ENCODE peak calls at places on chromosomes 11 and 22, in five cellular contexts. F, B, V, T and L are unnamed samples.

GRCh38 chr22:21446827-21447690 is 20.1 kb upstream of the TMEM191C start:
- DNase-seq in V (peak), B (no peak), T (no peak), F (no peak), L (peak)

GRCh38 chr11:76076749-76077148 is 129.6 kb downstream of the WNT11 start:
- DNase-seq in B (no peak), V (no peak), T (no peak), F (no peak), L (no peak)

GRCh38 chr11:125313271-125314222 is 149.0 kb downstream of the PKNOX2 start:
- DNase-seq in T (no peak), F (peak), V (peak), B (peak), L (no peak)

GRCh38 chr22:17733484-17733883 is 40.8 kb downstream of the BID start:
- DNase-seq in V (no peak), B (no peak), F (no peak), T (no peak), L (no peak)

GRCh38 chr22:19629720-19630419 is 84.4 kb upstream of the SEPTIN5 start:
- DNase-seq in F (peak), B (peak), T (peak), V (peak), L (peak)

GRCh38 chr11:110947100-110947499 is 234.9 kb upstream of the ARHGAP20 start:
- DNase-seq in V (no peak), T (peak), B (no peak), F (no peak), L (no peak)

GRCh38 chr11:75797796-75798195 is 17.2 kb upstream of the UVRAG start:
- DNase-seq in F (peak), B (no peak), V (no peak), T (no peak), L (no peak)

GRCh38 chr11:2884424-2884815 is 1.2 kb downstream of the CDKN1C start:
- DNase-seq in T (peak), F (peak), B (no peak), V (no peak), L (peak)

GRCh38 chr11:119144825-119145476 is 3.9 kb upstream of the ABCG4 start:
- DNase-seq in V (peak), T (peak), F (peak), B (peak), L (no peak)

GRCh38 chr11:94325681-94326080 is 21.3 kb downstream of the IZUMO1R start:
- DNase-seq in F (peak), V (no peak), T (no peak), B (peak), L (no peak)

GRCh38 chr11:36057372-36058045 is 113.6 kb downstream of the LDLRAD3 start:
- DNase-seq in B (peak), V (peak), F (peak), T (no peak), L (no peak)

GRCh38 chr11:47971501-47971900 is 8.9 kb upstream of the PTPRJ start:
- DNase-seq in B (no peak), F (no peak), V (no peak), T (no peak), L (no peak)

GRCh38 chr11:117054382-117054781 is 43.8 kb downstream of the SIK3 start:
- DNase-seq in F (no peak), T (no peak), V (no peak), B (no peak), L (no peak)

DNA sequence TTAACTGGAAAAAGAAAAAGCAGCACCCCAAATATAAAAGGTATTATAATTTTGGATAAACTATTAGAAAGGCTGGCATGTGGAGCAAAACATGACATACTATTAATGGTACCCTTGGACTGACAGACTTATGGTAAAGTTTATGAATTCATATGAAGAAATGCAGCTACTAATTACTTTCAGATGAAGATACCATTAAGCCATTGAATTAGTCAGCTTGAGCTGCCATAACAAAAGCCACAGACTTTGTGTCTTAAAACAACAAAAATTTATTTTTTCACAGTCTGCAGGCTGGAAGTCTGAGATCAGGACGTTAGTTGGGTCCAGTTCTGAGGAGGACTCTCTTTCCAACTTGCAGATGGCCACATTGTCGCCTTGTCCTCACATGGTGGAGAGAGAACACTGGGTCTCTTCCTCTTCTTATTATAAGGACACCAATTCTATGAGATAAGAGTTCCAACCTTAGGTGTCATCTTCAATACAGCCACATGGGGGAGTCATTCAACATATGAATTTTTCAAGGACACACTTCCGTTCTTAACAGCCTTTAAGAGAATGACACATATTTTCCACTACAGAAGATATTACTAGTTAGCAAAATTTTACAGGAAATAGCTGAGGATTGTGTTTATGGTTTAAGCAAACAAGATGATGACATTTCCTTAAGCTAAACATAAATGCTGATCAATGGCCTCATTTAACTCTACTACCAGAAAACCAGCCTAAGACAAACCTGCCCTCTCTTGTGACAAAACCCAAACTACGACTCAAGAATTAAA is 56.1 kb downstream of the DCUN1D5 start:
- DNase-seq in F (peak), B (peak), T (no peak), V (peak), L (no peak)
- TF ChIP-seq CTCF in F (peak), B (peak), T (peak), V (peak), L (peak)

GRCh38 chr22:34972498-34972897 is 93.5 kb upstream of the ISX start:
- DNase-seq in B (no peak), F (no peak), V (no peak), T (no peak), L (no peak)

GRCh38 chr22:34971456-34971855 is 94.5 kb upstream of the ISX start:
- DNase-seq in B (no peak), F (no peak), V (no peak), T (no peak), L (no peak)

DNA sequence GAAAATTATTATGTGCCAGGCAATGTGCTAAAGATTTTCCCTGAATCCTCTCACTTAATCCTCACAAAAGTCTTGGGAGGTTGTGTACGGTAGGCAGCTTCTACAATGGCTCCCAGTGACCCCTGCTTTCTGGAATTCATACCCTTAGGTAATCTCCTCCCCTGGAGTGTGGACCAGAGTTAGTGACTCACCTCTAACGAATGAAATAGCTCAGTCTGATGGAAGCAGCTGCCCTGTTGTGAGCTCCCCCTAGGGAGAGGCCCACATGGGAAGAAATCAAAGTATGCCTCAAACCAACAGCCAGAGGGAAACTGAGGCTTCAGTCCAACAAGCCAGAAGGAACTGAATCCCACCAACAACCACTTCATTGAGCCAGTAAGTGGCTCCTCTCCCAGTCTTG is 99.0 kb upstream of the ISX start:
- DNase-seq in B (no peak), V (no peak), F (no peak), T (no peak), L (no peak)
- TF ChIP-seq CTCF in B (no peak), V (no peak), F (no peak), T (no peak), L (no peak)

GRCh38 chr11:79155237-79155636 is 285.6 kb downstream of the TENM4 start:
- DNase-seq in F (no peak), T (no peak), V (no peak), B (no peak), L (no peak)

GRCh38 chr11:79157738-79158137 is 283.1 kb downstream of the TENM4 start:
- DNase-seq in F (no peak), V (no peak), T (no peak), B (peak), L (no peak)

GRCh38 chr11:79156031-79156430 is 284.8 kb downstream of the TENM4 start:
- DNase-seq in V (no peak), B (peak), T (no peak), F (no peak), L (no peak)

GRCh38 chr11:79160786-79161403 is 279.9 kb downstream of the TENM4 start:
- DNase-seq in T (no peak), F (peak), B (peak), V (no peak), L (no peak)

DNA sequence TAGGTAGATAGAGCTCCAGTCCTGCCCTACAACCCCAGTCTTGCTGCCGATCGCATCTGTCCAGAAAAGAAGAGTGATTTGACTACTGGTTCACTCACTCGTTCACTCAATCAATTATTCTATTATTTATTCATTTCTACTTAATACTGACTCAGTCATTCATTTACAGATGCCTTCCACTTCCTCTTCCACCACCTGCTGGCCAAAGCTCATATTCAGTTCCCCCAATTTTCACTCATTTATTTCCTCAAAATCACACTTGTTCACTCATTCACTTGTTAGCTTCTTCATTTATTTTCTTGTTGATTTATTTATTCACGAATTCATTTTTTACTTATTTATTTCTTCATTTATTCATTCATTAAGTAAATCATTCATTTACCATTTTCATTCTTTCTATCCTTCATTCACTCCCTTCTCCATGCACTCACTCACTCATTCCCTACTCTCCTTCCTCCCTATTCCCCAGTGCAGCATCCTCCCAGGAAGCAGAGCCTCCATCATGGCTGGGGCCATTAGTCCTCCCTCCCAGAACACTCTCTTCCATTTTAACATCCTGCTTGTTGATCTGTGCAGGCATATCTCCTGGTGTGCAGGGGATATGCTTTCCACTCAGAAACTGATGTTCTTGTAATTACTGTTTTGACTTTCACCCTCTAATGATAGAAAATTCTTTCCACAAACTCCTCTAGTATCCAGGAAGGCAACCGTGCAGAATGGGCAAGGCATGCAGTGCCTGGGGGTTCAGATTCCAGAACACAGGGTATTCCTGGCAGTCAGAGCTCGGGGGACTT is 281.0 kb downstream of the TENM4 start:
- DNase-seq in B (peak), T (no peak), F (peak), V (no peak), L (no peak)
- TF ChIP-seq CTCF in B (peak), T (no peak), F (peak), V (no peak), L (no peak)

GRCh38 chr22:40818747-40819662 is at the start of gene SLC25A17:
- DNase-seq in F (peak), V (peak), B (peak), T (peak), L (peak)
- TF ChIP-seq CTCF in F (peak), V (peak), B (peak), T (peak), L (no peak)

GRCh38 chr22:31628969-31629723 is 32.9 kb downstream of the PISD start:
- DNase-seq in T (no peak), B (no peak), F (no peak), V (no peak), L (peak)
- TF ChIP-seq CTCF in T (no peak), B (no peak), F (no peak), V (no peak), L (no peak)

DNA sequence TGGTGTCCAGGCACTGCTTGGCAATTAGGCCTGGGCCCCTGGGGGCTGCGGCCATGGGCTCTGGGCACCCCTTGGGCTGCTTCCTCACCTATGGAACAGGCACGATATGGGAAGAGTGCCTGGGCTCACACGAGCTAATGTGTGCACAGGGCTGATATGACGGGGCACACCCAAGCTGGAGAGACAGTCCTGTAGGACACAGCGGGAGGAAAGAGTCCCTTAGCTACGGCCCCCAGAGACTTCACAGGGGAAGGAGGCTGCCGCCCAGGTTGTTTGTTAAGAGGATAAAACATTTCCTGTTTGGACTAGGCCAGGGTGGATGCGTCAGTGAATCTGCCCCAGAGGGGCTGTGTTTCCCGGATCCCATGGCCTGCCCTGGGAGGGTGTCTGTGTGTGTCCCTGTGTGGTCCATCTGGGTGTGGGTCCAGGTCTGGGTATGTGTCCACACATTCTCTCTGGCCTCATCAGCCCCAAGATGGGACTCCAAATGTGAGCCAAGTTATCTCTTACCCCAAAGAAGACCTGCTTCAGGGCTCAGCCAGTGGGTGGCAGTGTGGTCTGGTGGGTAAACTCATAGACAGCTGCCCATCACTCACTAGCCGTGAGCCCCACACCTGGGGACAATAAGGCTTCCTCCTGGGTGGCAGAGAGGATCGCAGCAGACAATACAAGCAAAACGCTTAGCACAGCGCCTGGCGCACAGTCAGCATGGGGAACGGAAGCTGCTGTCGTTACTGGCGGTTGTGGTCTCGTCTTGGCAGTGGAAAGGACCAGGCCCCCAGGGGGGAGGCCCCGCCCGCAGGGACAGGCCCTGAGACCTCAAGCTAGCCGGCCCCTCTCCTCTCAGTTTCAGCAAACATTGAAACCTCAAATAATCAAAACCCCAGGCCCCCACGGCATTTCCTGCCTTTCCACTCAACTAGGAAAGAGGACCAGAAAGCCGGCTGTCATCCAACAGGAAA is 3.2 kb upstream of the EMID1 start:
- DNase-seq in B (peak), V (peak), F (peak), T (peak), L (peak)
- TF ChIP-seq CTCF in B (peak), V (peak), F (peak), T (peak), L (no peak)

DNA sequence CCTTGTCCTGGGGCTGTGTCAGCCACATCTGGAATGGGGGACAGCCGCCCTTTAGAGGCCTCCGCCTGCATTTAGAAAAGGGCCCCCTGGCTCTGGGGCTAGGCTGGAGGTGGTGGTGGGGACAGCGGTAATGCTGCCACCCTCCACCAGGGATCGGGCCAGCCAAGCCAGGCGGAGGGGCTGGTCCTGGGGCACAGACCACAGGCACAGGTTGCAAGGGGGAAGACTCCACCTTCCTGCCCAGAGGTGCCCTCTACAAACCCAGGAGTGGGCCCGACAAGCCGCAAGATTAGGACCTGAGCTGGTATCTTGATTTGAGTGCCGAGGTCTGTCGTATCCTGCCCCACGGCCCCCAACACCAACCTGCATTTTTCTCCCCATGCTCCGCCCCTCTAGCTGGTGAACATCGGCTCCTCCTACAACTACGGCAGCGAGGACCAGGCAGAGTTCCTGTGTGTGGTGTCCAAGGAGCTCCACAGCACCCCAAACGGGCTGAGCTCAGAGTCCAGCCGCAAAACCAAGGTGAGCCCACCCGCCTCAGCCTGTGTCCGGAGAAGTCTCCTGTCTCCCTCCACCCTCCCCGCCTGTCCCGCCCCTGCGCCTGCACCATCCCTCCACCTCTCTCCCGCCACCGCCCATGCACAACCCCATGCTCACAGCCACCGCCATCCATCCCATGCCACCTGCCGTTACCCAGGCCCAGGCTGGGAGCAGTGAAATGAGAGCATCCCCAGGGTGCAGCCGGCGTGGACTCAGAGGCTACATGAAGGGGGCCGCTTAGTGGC is 7.6 kb downstream of the KCTD17 start:
- DNase-seq in T (no peak), B (no peak), F (no peak), V (no peak), L (no peak)
- TF ChIP-seq CTCF in T (no peak), B (no peak), F (no peak), V (no peak), L (no peak)

GRCh38 chr22:30327864-30328345 is 1.2 kb upstream of the TBC1D10A start:
- DNase-seq in V (no peak), F (no peak), B (peak), T (no peak), L (no peak)
- TF ChIP-seq CTCF in V (no peak), F (no peak), B (peak), T (no peak), L (no peak)